ENCODE peak calls at places on chromosomes 2 and 18, in ten cellular contexts. F is transverse colon, R is mesothelial cell of epicardium, B is body of pancreas, C is AG09309, P is neural crest cell, D is RWPE2, T is kidney epithelial cell, U is MM.1S, J is brain microvascular endothelial cell. W is an unnamed sample.

GRCh38 chr2:15613736-15614429 is 22.2 kb downstream of the DDX1 start:
- DNase-seq in F (no peak), T (no peak), C (no peak), J (no peak), U (no peak), B (no peak), D (no peak), P (no peak), R (no peak), W (no peak)

GRCh38 chr2:128272586-128273468 is 45.8 kb downstream of the HS6ST1 start:
- DNase-seq in U (no peak), F (no peak), B (peak), T (no peak), D (no peak), J (no peak), R (no peak), C (no peak), P (no peak), W (no peak)

GRCh38 chr2:27973592-27973991 is 83.1 kb downstream of the BABAM2 start:
- DNase-seq in U (no peak), C (no peak), P (no peak), B (no peak), R (no peak), D (no peak), J (peak), T (no peak), F (no peak), W (no peak)

GRCh38 chr2:96913398-96914202 is 43.7 kb upstream of the SEMA4C start:
- DNase-seq in U (no peak), D (no peak), P (no peak), C (no peak), J (no peak), B (no peak), F (peak), T (no peak), R (no peak), W (no peak)

GRCh38 chr18:37452697-37453385 is 112.8 kb downstream of the CELF4 start:
- DNase-seq in U (no peak), B (no peak), P (no peak), J (no peak), D (no peak), C (no peak), T (no peak), F (no peak), R (no peak), W (no peak)

GRCh38 chr2:194730266-194730665 is 926.8 kb upstream of the SLC39A10 start:
- DNase-seq in T (no peak), R (no peak), P (no peak), J (no peak), U (no peak), F (no peak), D (no peak), B (no peak), C (no peak), W (no peak)

GRCh38 chr18:10515456-10515855 is 10.4 kb upstream of the NAPG start:
- DNase-seq in T (no peak), D (no peak), R (no peak), J (no peak), F (no peak), P (no peak), C (no peak), U (no peak), B (no peak), W (no peak)

GRCh38 chr2:11839916-11840315 is 93.5 kb downstream of the LPIN1 start:
- DNase-seq in J (peak), D (no peak), T (no peak), P (no peak), F (no peak), U (no peak), B (no peak), R (no peak), C (peak), W (no peak)

GRCh38 chr2:121748202-121748601 is 7.2 kb upstream of the TSN start:
- DNase-seq in D (no peak), R (no peak), U (peak), J (peak), P (no peak), T (no peak), C (peak), F (no peak), B (no peak), W (no peak)

GRCh38 chr2:128626758-128627515 is 308.3 kb upstream of the HS6ST1 start:
- DNase-seq in U (no peak), F (no peak), C (no peak), T (no peak), R (no peak), J (no peak), D (no peak), B (no peak), P (no peak), W (no peak)

GRCh38 chr18:7945882-7946281 is 378.8 kb downstream of the PTPRM start:
- DNase-seq in B (no peak), D (no peak), P (no peak), T (peak), R (no peak), F (no peak), C (peak), U (no peak), J (peak), W (no peak)

GRCh38 chr2:145725876-145726275 is 1206.0 kb upstream of the ZEB2 start:
- DNase-seq in J (no peak), P (no peak), R (no peak), D (no peak), B (no peak), F (no peak), U (no peak), C (no peak), T (no peak), W (no peak)

GRCh38 chr2:129880309-129880708 is 99.2 kb upstream of the RAB6C start:
- DNase-seq in U (no peak), F (no peak), R (peak), C (no peak), T (no peak), P (no peak), B (no peak), J (no peak), D (no peak), W (no peak)

GRCh38 chr2:33034784-33035183 is 88.0 kb downstream of the LTBP1 start:
- DNase-seq in D (no peak), F (no peak), U (no peak), T (no peak), R (no peak), C (no peak), P (no peak), B (peak), J (no peak), W (no peak)

GRCh38 chr18:31424383-31424988 is 23.1 kb upstream of the DSG3 start:
- DNase-seq in R (peak), T (peak), C (no peak), D (no peak), B (peak), J (peak), P (peak), U (peak), F (peak), W (no peak)
- TF ChIP-seq CTCF in R (peak), T (peak), C (peak), D (peak), B (peak), J (peak), P (peak), U (peak), F (peak), W (no peak)

DNA sequence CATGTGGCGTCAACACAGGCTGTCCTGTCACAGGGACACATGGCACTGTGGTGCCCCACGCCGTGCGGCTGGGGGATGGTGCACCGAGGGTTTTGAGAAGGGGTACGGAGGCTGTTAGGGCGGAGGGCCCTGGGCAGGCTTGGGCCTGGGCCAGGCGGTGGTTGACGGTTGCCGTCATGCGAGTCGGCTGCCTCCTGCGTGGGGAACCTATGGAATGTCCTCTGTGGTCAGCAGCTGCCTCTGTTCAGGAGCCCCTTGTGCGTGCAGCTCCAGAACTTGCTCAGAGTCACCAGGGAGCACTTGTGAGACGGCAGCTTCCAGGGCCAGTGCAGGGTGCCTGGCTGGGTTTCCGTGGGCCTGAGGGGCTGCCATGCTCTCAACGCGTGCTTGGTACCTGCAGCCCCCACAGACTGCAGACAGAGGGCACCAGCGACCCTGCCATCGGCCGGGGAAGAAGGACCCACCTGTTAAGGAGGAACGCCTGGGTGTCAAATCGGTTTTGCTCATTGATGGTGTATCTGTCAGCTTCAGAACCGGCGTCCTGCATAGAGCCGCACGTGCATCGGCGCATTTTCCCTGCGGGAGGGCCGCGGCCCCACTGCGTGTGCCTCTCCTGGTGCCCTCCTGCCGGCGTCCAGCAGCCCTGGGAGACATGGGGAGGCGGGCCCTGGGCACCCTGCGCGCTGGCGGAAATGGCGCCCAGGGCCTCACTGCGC is 10.0 kb upstream of the D2HGDH start:
- DNase-seq in C (no peak), U (no peak), T (no peak), R (no peak), D (no peak), J (no peak), B (no peak), F (no peak), P (no peak), W (no peak)
- TF ChIP-seq CTCF in C (peak), U (no peak), T (no peak), R (no peak), D (peak), J (peak), B (no peak), F (no peak), P (no peak), W (no peak)

GRCh38 chr18:61062241-61062640 is 271.0 kb upstream of the CDH20 start:
- DNase-seq in J (no peak), T (no peak), U (no peak), F (no peak), P (no peak), B (no peak), C (no peak), D (no peak), R (no peak), W (no peak)
- TF ChIP-seq CTCF in J (no peak), T (no peak), U (no peak), F (no peak), P (no peak), B (no peak), C (no peak), D (no peak), R (no peak), W (no peak)

DNA sequence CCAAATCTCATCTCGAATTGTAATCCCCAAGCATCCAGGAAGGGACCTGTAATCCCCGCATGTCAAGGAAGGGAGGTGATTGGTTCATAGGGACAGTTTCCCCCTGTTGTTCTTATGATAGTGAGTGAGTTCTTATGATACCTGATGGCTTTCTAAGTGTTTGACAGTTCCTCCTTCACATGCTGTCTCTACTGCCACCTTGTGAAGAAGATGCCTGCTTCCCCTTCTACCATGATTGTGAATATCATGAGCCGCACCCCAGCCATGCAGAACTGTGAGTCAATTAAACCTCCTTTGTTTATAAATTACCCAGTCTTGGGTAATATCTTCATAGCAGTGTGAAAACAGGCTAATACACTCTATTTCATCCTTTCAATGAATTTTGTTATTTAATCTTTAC is 446.7 kb downstream of the RNF144A start:
- DNase-seq in D (no peak), R (no peak), J (no peak), F (no peak), P (no peak), B (no peak), U (no peak), T (no peak), C (no peak), W (no peak)
- TF ChIP-seq CTCF in D (peak), R (no peak), J (no peak), F (no peak), P (no peak), B (peak), U (no peak), T (no peak), C (no peak), W (no peak)

DNA sequence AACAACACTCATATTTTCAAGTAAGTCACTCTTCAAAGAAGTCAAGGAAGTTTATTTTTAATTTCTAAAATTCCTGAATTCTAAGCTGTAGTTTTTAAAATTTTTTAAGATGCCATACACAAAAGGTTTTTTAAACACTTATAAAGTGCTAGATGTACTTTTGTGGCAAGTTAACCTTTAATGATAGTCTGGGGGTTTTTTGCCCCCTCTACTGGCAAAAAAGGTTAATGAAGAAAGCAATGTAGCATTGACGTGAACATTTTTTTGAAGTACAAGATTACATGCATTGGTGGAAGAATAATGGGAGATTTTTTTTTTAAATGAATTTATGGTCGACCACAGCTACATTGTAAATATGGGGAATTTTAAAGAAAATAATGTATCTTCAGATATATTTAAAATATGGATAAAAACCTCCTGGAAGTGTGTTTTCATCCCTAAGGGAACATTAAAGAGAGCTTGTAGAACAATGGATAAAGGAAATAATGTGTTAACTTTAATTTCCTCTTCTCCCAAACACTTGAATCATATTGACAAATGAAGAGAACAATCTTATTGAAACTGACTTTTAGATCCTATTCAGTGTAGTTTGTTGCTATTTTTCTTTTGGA is 12.6 kb downstream of the ITPRID2 start:
- DNase-seq in J (peak), B (no peak), D (no peak), C (no peak), R (no peak), P (no peak), F (no peak), T (no peak), U (peak), W (no peak)
- TF ChIP-seq CTCF in J (peak), B (peak), D (peak), C (peak), R (peak), P (peak), F (peak), T (peak), U (peak), W (no peak)

GRCh38 chr18:57052173-57052572 is 94.7 kb upstream of the BOD1L2 start:
- DNase-seq in U (peak), C (no peak), F (no peak), T (no peak), P (no peak), B (no peak), J (no peak), D (no peak), R (no peak), W (no peak)
- TF ChIP-seq CTCF in U (peak), C (no peak), F (no peak), T (no peak), P (no peak), B (no peak), J (no peak), D (peak), R (no peak), W (no peak)

GRCh38 chr18:63291278-63291677 is 28.3 kb downstream of the BCL2 start:
- DNase-seq in C (no peak), B (no peak), J (no peak), F (no peak), D (no peak), R (no peak), P (no peak), T (no peak), U (no peak), W (no peak)
- TF ChIP-seq CTCF in C (no peak), B (no peak), J (no peak), F (no peak), D (no peak), R (no peak), P (no peak), T (no peak), U (no peak), W (no peak)

GRCh38 chr2:135876066-135876711 is at the start of gene MCM6:
- DNase-seq in P (peak), U (peak), B (peak), D (peak), J (peak), F (peak), R (peak), C (peak), T (peak), W (peak)
- TF ChIP-seq CTCF in P (peak), U (no peak), B (peak), D (no peak), J (no peak), F (peak), R (peak), C (no peak), T (no peak), W (no peak)

GRCh38 chr2:109715302-109715937 is 78.7 kb upstream of the RGPD5 start:
- DNase-seq in B (peak), J (no peak), P (no peak), T (no peak), D (no peak), U (no peak), C (no peak), F (peak), R (peak), W (no peak)
- TF ChIP-seq CTCF in B (peak), J (peak), P (peak), T (peak), D (peak), U (peak), C (peak), F (peak), R (no peak), W (no peak)

W was measured in omental fat pad.